ENCODE peak calls at places on chromosomes 4 and X, in ten cellular contexts. O, P, F, H, N, V, U, J, E and A are unnamed samples.

GRCh38 chrX:139759637-139760036 is 51.7 kb upstream of the MCF2 start:
- DNase-seq in O (peak; percentile 62), P (peak; percentile 46), F (no peak), H (peak; percentile 2), N (no peak), V (peak; percentile 1), U (peak; percentile 38), J (peak; percentile 44), E (no peak), A (peak; percentile 24)

GRCh38 chr4:73989928-73990327 is 1.9 kb upstream of the PPBP start:
- DNase-seq in O (no peak), P (no peak), F (no peak), H (no peak), N (no peak), V (no peak), U (no peak), J (no peak), E (no peak), A (no peak)

GRCh38 chrX:136759968-136760367 is 20.8 kb downstream of the ARHGEF6 start:
- DNase-seq in O (peak; percentile 48), P (no peak), F (no peak), H (no peak), N (peak; percentile 35), V (peak; percentile 44), U (no peak), J (no peak), E (no peak), A (no peak)

GRCh38 chrX:153821066-153821465 is 9.3 kb downstream of the PDZD4 start:
- DNase-seq in O (no peak), P (no peak), F (no peak), H (no peak), N (no peak), V (no peak), U (no peak), J (no peak), E (no peak), A (no peak)

GRCh38 chrX:71815121-71815905 is 52.2 kb downstream of the CXorf49B start:
- DNase-seq in O (no peak), P (no peak), F (no peak), H (no peak), N (no peak), V (no peak), U (no peak), J (no peak), E (no peak), A (no peak)

GRCh38 chr4:121711263-121712000 is 14.7 kb upstream of the ANXA5 start:
- DNase-seq in O (peak; percentile 93), P (peak; percentile 21), F (peak; percentile 95), H (peak; percentile 86), N (peak; percentile 96), V (no peak), U (peak; percentile 99), J (peak; percentile 96), E (peak; percentile 70), A (peak; percentile 92)

GRCh38 chr4:177163532-177163931 is 146.1 kb upstream of the NEIL3 start:
- DNase-seq in O (no peak), P (no peak), F (peak; percentile 73), H (no peak), N (no peak), V (no peak), U (peak; percentile 39), J (no peak), E (no peak), A (no peak)

GRCh38 chrX:63751481-63751880 is 33.5 kb downstream of the ARHGEF9 start:
- DNase-seq in O (no peak), P (no peak), F (no peak), H (no peak), N (no peak), V (no peak), U (no peak), J (no peak), E (no peak), A (no peak)

GRCh38 chr4:108030332-108030731 is 40.6 kb downstream of the HADH start:
- DNase-seq in O (peak; percentile 68), P (peak; percentile 88), F (peak; percentile 56), H (peak; percentile 46), N (peak; percentile 72), V (peak; percentile 90), U (peak; percentile 87), J (peak; percentile 73), E (peak; percentile 30), A (peak; percentile 76)

GRCh38 chrX:108494416-108495095 is 54.9 kb downstream of the COL4A5 start:
- DNase-seq in O (no peak), P (no peak), F (peak; percentile 48), H (no peak), N (no peak), V (no peak), U (peak; percentile 15), J (peak; percentile 19), E (no peak), A (no peak)

GRCh38 chr4:40405194-40405593 is 70.1 kb downstream of the CHRNA9 start:
- DNase-seq in O (no peak), P (no peak), F (no peak), H (no peak), N (no peak), V (no peak), U (no peak), J (no peak), E (no peak), A (no peak)
- H2AFZ ChIP-seq in O (no peak overlapping the region), P (no peak overlapping the region), F (no peak overlapping the region), H (no peak overlapping the region), N (no peak overlapping the region), V (no peak overlapping the region), U (no peak overlapping the region), J (no peak overlapping the region), E (peak overlapping the region; percentile 38), A (no peak overlapping the region)

DNA sequence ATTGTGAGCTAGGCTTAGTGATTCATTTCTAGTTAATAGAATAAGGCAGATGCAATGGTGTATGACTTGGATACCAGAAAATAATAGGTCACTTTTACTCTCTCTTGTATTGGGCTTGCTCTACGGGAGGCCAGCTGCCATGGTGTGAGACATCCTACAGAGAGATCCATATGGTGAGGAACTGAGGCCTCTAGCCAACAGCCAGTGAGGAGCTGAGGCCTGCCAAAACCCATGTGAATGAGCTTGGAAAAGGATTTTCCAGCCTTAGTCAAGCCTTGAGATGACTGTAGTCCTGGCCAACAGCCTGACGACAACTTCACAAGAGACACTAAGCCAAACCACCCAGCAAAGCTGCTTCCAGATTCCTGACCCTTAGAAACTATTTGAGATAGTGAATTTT is 1300.2 kb downstream of the RAPGEF2 start:
- DNase-seq in O (no peak), P (no peak), F (no peak), H (no peak), N (no peak), V (no peak), U (no peak), J (no peak), E (no peak), A (no peak)
- H2AFZ ChIP-seq in O (no peak overlapping the region), P (no peak overlapping the region), F (no peak overlapping the region), H (no peak overlapping the region), N (no peak overlapping the region), V (no peak overlapping the region), U (no peak overlapping the region), J (no peak overlapping the region), E (no peak overlapping the region), A (no peak overlapping the region)

GRCh38 chr4:6546091-6546490 is 28.9 kb upstream of the MAN2B2 start:
- DNase-seq in O (no peak), P (no peak), F (no peak), H (no peak), N (no peak), V (no peak), U (no peak), J (no peak), E (no peak), A (no peak)
- H2AFZ ChIP-seq in O (no peak overlapping the region), P (no peak overlapping the region), F (no peak overlapping the region), H (no peak overlapping the region), N (no peak overlapping the region), V (no peak overlapping the region), U (no peak overlapping the region), J (no peak overlapping the region), E (no peak overlapping the region), A (no peak overlapping the region)

GRCh38 chr4:25970241-25970675 is 56.2 kb downstream of the SMIM20 start:
- DNase-seq in O (no peak), P (no peak), F (no peak), H (no peak), N (no peak), V (peak; percentile 75), U (no peak), J (no peak), E (no peak), A (no peak)
- H2AFZ ChIP-seq in O (peak overlapping the region; percentile 80), P (no peak overlapping the region), F (no peak overlapping the region), H (peak overlapping the region; percentile 64), N (no peak overlapping the region), V (peak overlapping the region; percentile 75), U (no peak overlapping the region), J (peak overlapping the region; percentile 52), E (no peak overlapping the region), A (peak overlapping the region; percentile 31)

GRCh38 chr4:168453146-168453545 is 27.1 kb downstream of the DDX60L start:
- DNase-seq in O (no peak), P (no peak), F (no peak), H (no peak), N (no peak), V (no peak), U (no peak), J (no peak), E (no peak), A (peak; percentile 31)

GRCh38 chr4:168449740-168450442 is 30.4 kb downstream of the DDX60L start:
- DNase-seq in O (no peak), P (no peak), F (peak; percentile 75), H (no peak), N (no peak), V (no peak), U (peak; percentile 52), J (peak; percentile 83), E (no peak), A (no peak)

GRCh38 chr4:168451744-168452394 is 28.4 kb downstream of the DDX60L start:
- DNase-seq in O (no peak), P (no peak), F (peak; percentile 79), H (no peak), N (no peak), V (no peak), U (peak; percentile 53), J (peak; percentile 63), E (no peak), A (no peak)

DNA sequence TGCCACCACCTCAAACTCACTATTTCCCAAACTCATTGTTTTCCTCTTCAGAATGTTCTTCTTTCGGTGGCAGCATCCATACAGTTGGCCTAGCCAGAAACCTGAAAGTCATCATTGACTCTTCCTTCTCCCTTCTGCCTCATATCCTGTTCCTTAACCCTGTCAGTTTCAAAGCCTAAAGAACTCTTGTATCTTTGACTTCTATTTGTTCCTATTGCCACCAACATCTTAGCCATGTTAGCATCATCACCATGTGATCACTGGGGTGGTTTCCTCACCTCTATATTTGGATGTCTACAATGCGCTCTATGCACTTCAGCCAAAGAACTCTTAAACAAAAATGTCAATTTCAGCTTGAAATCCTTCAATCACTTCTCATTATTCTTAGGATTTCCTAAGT is 29.0 kb downstream of the DDX60L start:
- DNase-seq in O (no peak), P (no peak), F (no peak), H (no peak), N (no peak), V (no peak), U (peak; percentile 9), J (peak; percentile 6), E (no peak), A (no peak)
- H2AFZ ChIP-seq in O (no peak overlapping the region), P (no peak overlapping the region), F (no peak overlapping the region), H (no peak overlapping the region), N (no peak overlapping the region), V (no peak overlapping the region), U (no peak overlapping the region), J (no peak overlapping the region), E (no peak overlapping the region), A (no peak overlapping the region)

GRCh38 chr4:150237110-150237852 is 159.0 kb downstream of the DCLK2 start:
- DNase-seq in O (no peak), P (no peak), F (peak; percentile 98), H (no peak), N (no peak), V (no peak), U (peak; percentile 95), J (peak; percentile 97), E (no peak), A (no peak)
- H2AFZ ChIP-seq in O (no peak overlapping the region), P (no peak overlapping the region), F (no peak overlapping the region), H (no peak overlapping the region), N (no peak overlapping the region), V (no peak overlapping the region), U (no peak overlapping the region), J (no peak overlapping the region), E (no peak overlapping the region), A (no peak overlapping the region)